ENCODE peak calls at places on chromosomes 7 and 10, in nine cellular contexts. One of them, this sample, is unnamed.
A peak's percentile ranks its signal among the peaks of the same experiment; 100 is the strongest.

GRCh38 chr10:125123363-125124113 is 36.8 kb downstream of the CTBP2 start:
- DNase-seq in fibroblast of mammary gland: peak; percentile 82
- DNase-seq in AG04450: no peak
- DNase-seq in cardiac fibroblast: peak; percentile 89
- DNase-seq in left ventricle myocardium inferior: peak; percentile 89
- DNase-seq in foreskin fibroblast: peak; percentile 81
- DNase-seq in IMR-90: peak; percentile 69
- DNase-seq in PC-3: peak; percentile 93
- DNase-seq in dorsolateral prefrontal cortex: peak; percentile 68
- DNase-seq in this sample: peak; percentile 89

GRCh38 chr7:132343196-132343595 is 233.1 kb downstream of the PLXNA4 start:
- DNase-seq in IMR-90: no peak
- DNase-seq in PC-3: no peak
- DNase-seq in dorsolateral prefrontal cortex: no peak
- DNase-seq in foreskin fibroblast: peak; percentile 13
- DNase-seq in left ventricle myocardium inferior: no peak
- DNase-seq in fibroblast of mammary gland: peak; percentile 30
- DNase-seq in cardiac fibroblast: peak; percentile 72
- DNase-seq in AG04450: no peak
- DNase-seq in this sample: no peak

GRCh38 chr7:151415375-151416112 is 5.7 kb upstream of the WDR86 start:
- DNase-seq in fibroblast of mammary gland: peak; percentile 72
- DNase-seq in cardiac fibroblast: peak; percentile 88
- DNase-seq in IMR-90: peak; percentile 15
- DNase-seq in foreskin fibroblast: peak; percentile 51
- DNase-seq in PC-3: no peak
- DNase-seq in dorsolateral prefrontal cortex: no peak
- DNase-seq in AG04450: no peak
- DNase-seq in left ventricle myocardium inferior: no peak
- DNase-seq in this sample: peak; percentile 98

GRCh38 chr10:5449227-5449626 is 36.9 kb downstream of the NET1 start:
- DNase-seq in fibroblast of mammary gland: no peak
- DNase-seq in dorsolateral prefrontal cortex: no peak
- DNase-seq in PC-3: no peak
- DNase-seq in AG04450: no peak
- DNase-seq in IMR-90: no peak
- DNase-seq in cardiac fibroblast: no peak
- DNase-seq in left ventricle myocardium inferior: no peak
- DNase-seq in foreskin fibroblast: no peak
- DNase-seq in this sample: no peak

GRCh38 chr7:126286317-126286716 is 966.4 kb downstream of the GRM8 start:
- DNase-seq in PC-3: no peak
- DNase-seq in cardiac fibroblast: no peak
- DNase-seq in IMR-90: no peak
- DNase-seq in foreskin fibroblast: no peak
- DNase-seq in fibroblast of mammary gland: no peak
- DNase-seq in dorsolateral prefrontal cortex: no peak
- DNase-seq in left ventricle myocardium inferior: no peak
- DNase-seq in AG04450: no peak
- DNase-seq in this sample: no peak

GRCh38 chr7:112449353-112449752 is 907 bp upstream of the IFRD1 start:
- DNase-seq in AG04450: no peak
- DNase-seq in foreskin fibroblast: peak; percentile 24
- DNase-seq in cardiac fibroblast: no peak
- DNase-seq in dorsolateral prefrontal cortex: no peak
- DNase-seq in fibroblast of mammary gland: peak; percentile 49
- DNase-seq in PC-3: peak; percentile 83
- DNase-seq in left ventricle myocardium inferior: no peak
- DNase-seq in IMR-90: peak; percentile 47
- DNase-seq in this sample: no peak

GRCh38 chr10:24132741-24133140 is 76.2 kb upstream of the KIAA1217 start:
- DNase-seq in fibroblast of mammary gland: peak; percentile 4
- DNase-seq in IMR-90: no peak
- DNase-seq in AG04450: no peak
- DNase-seq in cardiac fibroblast: no peak
- DNase-seq in foreskin fibroblast: no peak
- DNase-seq in PC-3: peak; percentile 29
- DNase-seq in left ventricle myocardium inferior: no peak
- DNase-seq in dorsolateral prefrontal cortex: no peak
- DNase-seq in this sample: no peak

GRCh38 chr7:7564323-7564780 is 2.3 kb upstream of the MIOS start:
- DNase-seq in dorsolateral prefrontal cortex: no peak
- DNase-seq in left ventricle myocardium inferior: no peak
- DNase-seq in foreskin fibroblast: peak; percentile 80
- DNase-seq in fibroblast of mammary gland: peak; percentile 80
- DNase-seq in IMR-90: peak; percentile 76
- DNase-seq in cardiac fibroblast: peak; percentile 29
- DNase-seq in PC-3: peak; percentile 94
- DNase-seq in AG04450: peak; percentile 4
- DNase-seq in this sample: peak; percentile 81

GRCh38 chr10:3692331-3692860 is 92.6 kb downstream of the KLF6 start:
- DNase-seq in cardiac fibroblast: peak; percentile 40
- DNase-seq in PC-3: no peak
- DNase-seq in IMR-90: no peak
- DNase-seq in foreskin fibroblast: no peak
- DNase-seq in dorsolateral prefrontal cortex: no peak
- DNase-seq in AG04450: no peak
- DNase-seq in left ventricle myocardium inferior: no peak
- DNase-seq in fibroblast of mammary gland: no peak
- DNase-seq in this sample: peak; percentile 33

GRCh38 chr10:17835688-17836087 is 26.5 kb downstream of the MRC1 start:
- DNase-seq in cardiac fibroblast: peak; percentile 57
- DNase-seq in left ventricle myocardium inferior: no peak
- DNase-seq in fibroblast of mammary gland: peak; percentile 89
- DNase-seq in AG04450: peak; percentile 58
- DNase-seq in IMR-90: peak; percentile 91
- DNase-seq in dorsolateral prefrontal cortex: no peak
- DNase-seq in PC-3: peak; percentile 85
- DNase-seq in foreskin fibroblast: peak; percentile 84
- DNase-seq in this sample: peak; percentile 67

GRCh38 chr7:151436446-151437162 is 3.3 kb downstream of the CRYGN start:
- DNase-seq in fibroblast of mammary gland: no peak
- DNase-seq in PC-3: no peak
- DNase-seq in foreskin fibroblast: no peak
- DNase-seq in IMR-90: peak; percentile 4
- DNase-seq in cardiac fibroblast: peak; percentile 52
- DNase-seq in left ventricle myocardium inferior: no peak
- DNase-seq in dorsolateral prefrontal cortex: no peak
- DNase-seq in AG04450: no peak
- DNase-seq in this sample: peak; percentile 81

GRCh38 chr10:478471-479245 is 210.8 kb downstream of the DIP2C start:
- DNase-seq in left ventricle myocardium inferior: no peak
- DNase-seq in dorsolateral prefrontal cortex: no peak
- DNase-seq in IMR-90: no peak
- DNase-seq in AG04450: no peak
- DNase-seq in foreskin fibroblast: no peak
- DNase-seq in cardiac fibroblast: no peak
- DNase-seq in fibroblast of mammary gland: no peak
- DNase-seq in PC-3: no peak
- DNase-seq in this sample: no peak

GRCh38 chr7:22127835-22128527 is 182.3 kb upstream of the CDCA7L start:
- DNase-seq in IMR-90: no peak
- DNase-seq in fibroblast of mammary gland: no peak
- DNase-seq in left ventricle myocardium inferior: no peak
- DNase-seq in dorsolateral prefrontal cortex: no peak
- DNase-seq in cardiac fibroblast: peak; percentile 34
- DNase-seq in foreskin fibroblast: no peak
- DNase-seq in AG04450: no peak
- DNase-seq in PC-3: no peak
- DNase-seq in this sample: no peak

GRCh38 chr7:22129166-22129565 is 183.5 kb upstream of the CDCA7L start:
- DNase-seq in cardiac fibroblast: no peak
- DNase-seq in PC-3: no peak
- DNase-seq in foreskin fibroblast: no peak
- DNase-seq in IMR-90: no peak
- DNase-seq in fibroblast of mammary gland: no peak
- DNase-seq in AG04450: no peak
- DNase-seq in dorsolateral prefrontal cortex: no peak
- DNase-seq in left ventricle myocardium inferior: no peak
- DNase-seq in this sample: no peak

GRCh38 chr7:22125436-22125835 is 179.7 kb upstream of the CDCA7L start:
- DNase-seq in fibroblast of mammary gland: no peak
- DNase-seq in PC-3: no peak
- DNase-seq in AG04450: no peak
- DNase-seq in left ventricle myocardium inferior: no peak
- DNase-seq in foreskin fibroblast: no peak
- DNase-seq in IMR-90: no peak
- DNase-seq in cardiac fibroblast: no peak
- DNase-seq in dorsolateral prefrontal cortex: no peak
- DNase-seq in this sample: no peak

GRCh38 chr7:22129819-22130580 is 184.3 kb upstream of the CDCA7L start:
- DNase-seq in fibroblast of mammary gland: no peak
- DNase-seq in cardiac fibroblast: no peak
- DNase-seq in foreskin fibroblast: no peak
- DNase-seq in left ventricle myocardium inferior: no peak
- DNase-seq in dorsolateral prefrontal cortex: no peak
- DNase-seq in IMR-90: no peak
- DNase-seq in AG04450: no peak
- DNase-seq in PC-3: no peak
- DNase-seq in this sample: no peak

DNA sequence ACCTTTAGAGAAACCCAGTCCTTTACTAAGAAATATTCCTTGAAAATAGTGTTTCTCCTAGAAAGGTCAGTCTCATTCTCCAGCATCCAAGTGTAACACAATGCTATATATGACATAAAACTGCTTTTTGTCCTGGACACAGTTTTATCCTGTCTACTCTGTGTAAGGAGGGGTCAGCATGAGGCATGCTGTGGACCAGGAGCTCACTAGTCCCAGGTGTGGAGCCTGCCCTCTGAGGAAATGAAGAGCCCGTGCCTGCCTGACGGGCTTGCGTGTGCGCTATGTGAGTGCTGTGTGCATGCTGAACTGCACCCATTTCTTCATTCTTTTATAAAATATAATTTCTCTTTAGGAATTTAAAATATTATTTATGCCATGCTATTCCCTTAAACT is 182.8 kb upstream of the CDCA7L start:
- DNase-seq in fibroblast of mammary gland: no peak
- DNase-seq in PC-3: no peak
- DNase-seq in cardiac fibroblast: no peak
- DNase-seq in AG04450: no peak
- DNase-seq in foreskin fibroblast: no peak
- DNase-seq in left ventricle myocardium inferior: no peak
- DNase-seq in IMR-90: no peak
- DNase-seq in dorsolateral prefrontal cortex: no peak
- DNase-seq in this sample: no peak
- TF ChIP-seq CTCF in fibroblast of mammary gland: no peak
- TF ChIP-seq CTCF in PC-3: no peak
- TF ChIP-seq CTCF in cardiac fibroblast: no peak
- TF ChIP-seq CTCF in AG04450: no peak
- TF ChIP-seq CTCF in foreskin fibroblast: no peak
- TF ChIP-seq CTCF in left ventricle myocardium inferior: no peak
- TF ChIP-seq CTCF in IMR-90: no peak
- TF ChIP-seq CTCF in dorsolateral prefrontal cortex: no peak
- TF ChIP-seq CTCF in this sample: no peak

GRCh38 chr7:140778568-140778967 is 82.1 kb downstream of the NDUFB2 start:
- DNase-seq in cardiac fibroblast: no peak
- DNase-seq in left ventricle myocardium inferior: no peak
- DNase-seq in AG04450: no peak
- DNase-seq in foreskin fibroblast: no peak
- DNase-seq in PC-3: no peak
- DNase-seq in dorsolateral prefrontal cortex: no peak
- DNase-seq in fibroblast of mammary gland: no peak
- DNase-seq in IMR-90: no peak
- DNase-seq in this sample: no peak
- H3K4me3 ChIP-seq in cardiac fibroblast: no peak overlapping the region
- H3K4me3 ChIP-seq in left ventricle myocardium inferior: no peak overlapping the region
- H3K4me3 ChIP-seq in AG04450: no peak overlapping the region
- H3K4me3 ChIP-seq in foreskin fibroblast: no peak overlapping the region
- H3K4me3 ChIP-seq in PC-3: no peak overlapping the region
- H3K4me3 ChIP-seq in dorsolateral prefrontal cortex: no peak overlapping the region
- H3K4me3 ChIP-seq in fibroblast of mammary gland: no peak overlapping the region
- H3K4me3 ChIP-seq in IMR-90: no peak overlapping the region
- H3K4me3 ChIP-seq in this sample: no peak overlapping the region

GRCh38 chr7:28613262-28613661 is 200.9 kb downstream of the CREB5 start:
- DNase-seq in PC-3: peak; percentile 22
- DNase-seq in foreskin fibroblast: no peak
- DNase-seq in fibroblast of mammary gland: no peak
- DNase-seq in cardiac fibroblast: no peak
- DNase-seq in left ventricle myocardium inferior: no peak
- DNase-seq in AG04450: no peak
- DNase-seq in IMR-90: no peak
- DNase-seq in dorsolateral prefrontal cortex: no peak
- DNase-seq in this sample: no peak

GRCh38 chr7:28619256-28619655 is 206.9 kb downstream of the CREB5 start:
- DNase-seq in dorsolateral prefrontal cortex: no peak
- DNase-seq in AG04450: no peak
- DNase-seq in fibroblast of mammary gland: no peak
- DNase-seq in PC-3: no peak
- DNase-seq in IMR-90: no peak
- DNase-seq in cardiac fibroblast: no peak
- DNase-seq in left ventricle myocardium inferior: no peak
- DNase-seq in foreskin fibroblast: no peak
- DNase-seq in this sample: no peak

GRCh38 chr7:28617308-28617707 is 205.0 kb downstream of the CREB5 start:
- DNase-seq in dorsolateral prefrontal cortex: no peak
- DNase-seq in cardiac fibroblast: no peak
- DNase-seq in fibroblast of mammary gland: no peak
- DNase-seq in PC-3: no peak
- DNase-seq in foreskin fibroblast: no peak
- DNase-seq in AG04450: no peak
- DNase-seq in IMR-90: no peak
- DNase-seq in left ventricle myocardium inferior: no peak
- DNase-seq in this sample: no peak

GRCh38 chr7:28618383-28618782 is 206.1 kb downstream of the CREB5 start:
- DNase-seq in left ventricle myocardium inferior: no peak
- DNase-seq in foreskin fibroblast: no peak
- DNase-seq in AG04450: no peak
- DNase-seq in fibroblast of mammary gland: no peak
- DNase-seq in dorsolateral prefrontal cortex: no peak
- DNase-seq in PC-3: no peak
- DNase-seq in cardiac fibroblast: no peak
- DNase-seq in IMR-90: peak; percentile 12
- DNase-seq in this sample: no peak

DNA sequence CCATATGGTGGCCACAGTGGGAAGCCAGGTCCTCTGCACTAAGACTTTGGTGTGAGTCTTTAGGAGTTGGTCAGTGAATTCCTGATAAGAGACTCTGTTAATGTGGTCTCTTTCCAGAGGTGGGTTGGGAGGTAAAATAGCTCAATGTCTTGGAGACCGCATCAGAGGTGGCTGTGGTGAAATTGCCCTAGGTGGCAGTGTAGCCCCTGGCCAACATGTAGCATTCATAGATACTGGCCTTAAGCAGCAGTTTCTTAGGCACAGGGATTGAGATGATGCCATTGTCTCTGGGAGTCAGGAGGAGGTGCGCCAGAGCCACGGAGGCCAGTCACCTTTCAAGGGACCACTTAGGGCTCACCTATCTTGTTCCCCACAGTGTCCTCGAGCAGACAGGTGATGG is 202.8 kb downstream of the CREB5 start:
- DNase-seq in foreskin fibroblast: no peak
- DNase-seq in dorsolateral prefrontal cortex: peak; percentile 41
- DNase-seq in IMR-90: no peak
- DNase-seq in AG04450: no peak
- DNase-seq in fibroblast of mammary gland: peak; percentile 16
- DNase-seq in PC-3: peak; percentile 23
- DNase-seq in cardiac fibroblast: no peak
- DNase-seq in left ventricle myocardium inferior: no peak
- DNase-seq in this sample: no peak
- TF ChIP-seq CTCF in foreskin fibroblast: peak; percentile 8
- TF ChIP-seq CTCF in dorsolateral prefrontal cortex: peak; percentile 17
- TF ChIP-seq CTCF in IMR-90: peak; percentile 4
- TF ChIP-seq CTCF in AG04450: no peak
- TF ChIP-seq CTCF in fibroblast of mammary gland: peak; percentile 19
- TF ChIP-seq CTCF in PC-3: peak; percentile 47
- TF ChIP-seq CTCF in cardiac fibroblast: no peak
- TF ChIP-seq CTCF in left ventricle myocardium inferior: peak; percentile 46
- TF ChIP-seq CTCF in this sample: peak; percentile 34

GRCh38 chr7:11830004-11830403 is 2.0 kb downstream of the THSD7A start:
- DNase-seq in foreskin fibroblast: no peak
- DNase-seq in PC-3: no peak
- DNase-seq in cardiac fibroblast: no peak
- DNase-seq in fibroblast of mammary gland: no peak
- DNase-seq in dorsolateral prefrontal cortex: no peak
- DNase-seq in AG04450: no peak
- DNase-seq in IMR-90: no peak
- DNase-seq in left ventricle myocardium inferior: no peak
- DNase-seq in this sample: no peak
- H3K4me3 ChIP-seq in foreskin fibroblast: no peak overlapping the region
- H3K4me3 ChIP-seq in PC-3: no peak overlapping the region
- H3K4me3 ChIP-seq in cardiac fibroblast: no peak overlapping the region
- H3K4me3 ChIP-seq in fibroblast of mammary gland: no peak overlapping the region
- H3K4me3 ChIP-seq in dorsolateral prefrontal cortex: peak overlapping the region; percentile 55
- H3K4me3 ChIP-seq in AG04450: no peak overlapping the region
- H3K4me3 ChIP-seq in IMR-90: no peak overlapping the region
- H3K4me3 ChIP-seq in left ventricle myocardium inferior: peak overlapping the region; percentile 72
- H3K4me3 ChIP-seq in this sample: no peak overlapping the region

This sample was measured in fibroblast of villous mesenchyme.